ENCODE peak calls at places on chromosomes 11 and 22, in seven cellular contexts. E is spleen, J is thoracic aorta, Y is right atrium auricular region, I is stomach, K is fibroblast of lung, N is cardiac muscle cell. M is an unnamed sample.
A peak's percentile ranks its signal among the peaks of the same experiment; 100 is the strongest.

GRCh38 chr11:58958500-58958899 is 19.2 kb downstream of the GLYATL1 start:
- DNase-seq in J (no peak), K (no peak), I (peak; percentile 57), N (peak; percentile 36), E (peak; percentile 75), Y (no peak), M (peak; percentile 43)

GRCh38 chr22:46754110-46754799 is 8.2 kb upstream of the TBC1D22A start:
- DNase-seq in N (no peak), K (peak; percentile 93), I (peak; percentile 94), Y (peak; percentile 99), J (peak; percentile 97), E (peak; percentile 91), M (peak; percentile 89)

GRCh38 chr11:15761235-15761634 is 595.1 kb downstream of the SOX6 start:
- DNase-seq in Y (no peak), I (no peak), N (no peak), E (no peak), K (no peak), J (no peak), M (no peak)

GRCh38 chr22:25779890-25780289 is 37.9 kb downstream of the MYO18B start:
- DNase-seq in Y (no peak), J (no peak), E (no peak), I (no peak), K (no peak), N (no peak), M (no peak)

GRCh38 chr11:36015806-36016205 is 71.9 kb downstream of the LDLRAD3 start:
- DNase-seq in J (no peak), N (no peak), I (no peak), K (peak; percentile 42), E (no peak), Y (peak; percentile 74), M (no peak)

GRCh38 chr11:16794047-16794818 is 55.8 kb downstream of the C11orf58 start:
- DNase-seq in J (no peak), I (no peak), K (no peak), N (no peak), E (peak; percentile 51), Y (no peak), M (no peak)

GRCh38 chr11:29282088-29282487 is 734.7 kb downstream of the KCNA4 start:
- DNase-seq in Y (no peak), N (no peak), E (no peak), K (peak; percentile 82), J (no peak), I (no peak), M (peak; percentile 50)

GRCh38 chr11:59186130-59186594 is 14.2 kb downstream of the DTX4 start:
- DNase-seq in J (no peak), I (peak; percentile 73), K (no peak), E (no peak), N (no peak), Y (no peak), M (peak; percentile 85)

GRCh38 chr22:32802291-32802826 is 854 bp downstream of the TIMP3 start:
- DNase-seq in K (peak; percentile 16), N (no peak), J (no peak), Y (no peak), E (no peak), I (no peak), M (no peak)

GRCh38 chr11:18324381-18324780 is 2.0 kb downstream of the GTF2H1 start:
- DNase-seq in K (no peak), E (no peak), Y (no peak), J (no peak), I (no peak), N (no peak), M (no peak)

GRCh38 chr11:123601136-123601535 is 53.3 kb downstream of the SCN3B start:
- DNase-seq in I (no peak), E (no peak), K (peak; percentile 29), N (no peak), J (no peak), Y (no peak), M (no peak)

GRCh38 chr22:50597097-50597496 is 3.5 kb upstream of the MAPK8IP2 start:
- DNase-seq in N (no peak), Y (no peak), I (no peak), K (no peak), J (no peak), E (no peak), M (no peak)

GRCh38 chr11:119056397-119056999 is 507 bp downstream of the HYOU1 start:
- DNase-seq in N (peak; percentile 38), I (peak; percentile 62), J (no peak), Y (no peak), K (no peak), E (no peak), M (peak; percentile 63)

GRCh38 chr11:115869780-115870431 is 365.7 kb upstream of the CADM1 start:
- DNase-seq in E (no peak), J (no peak), I (no peak), K (peak; percentile 55), N (peak; percentile 60), Y (no peak), M (peak; percentile 58)

GRCh38 chr22:41146573-41146972 is 54.2 kb downstream of the EP300 start:
- DNase-seq in Y (no peak), J (no peak), N (no peak), K (peak; percentile 2), E (no peak), I (no peak), M (no peak)

GRCh38 chr11:69674267-69674885 is 777 bp downstream of the LTO1 start:
- DNase-seq in J (no peak), K (peak; percentile 86), E (no peak), I (peak; percentile 50), N (no peak), Y (no peak), M (peak; percentile 78)

GRCh38 chr11:111870887-111871692 is at the start of gene ALG9:
- DNase-seq in Y (peak; percentile 76), N (peak; percentile 82), I (peak; percentile 78), E (peak; percentile 93), J (peak; percentile 47), K (peak; percentile 88), M (peak; percentile 84)
- TF ChIP-seq CTCF in Y (peak; percentile 38), N (peak; percentile 42), I (no peak), E (no peak), J (peak; percentile 22), K (peak; percentile 25), M (peak; percentile 22)

GRCh38 chr11:57310630-57311086 is 14.1 kb downstream of the TNKS1BP1 start:
- DNase-seq in E (no peak), K (peak; percentile 74), J (no peak), Y (no peak), I (no peak), N (peak; percentile 63), M (peak; percentile 70)
- H3K4me1 ChIP-seq in E (peaks cover 94% of the 10 kb centered on the region), K (peaks cover 30% of the 10 kb centered on the region), J (peaks cover 35% of the 10 kb centered on the region), Y (peaks cover 73% of the 10 kb centered on the region), I (peaks cover 90% of the 10 kb centered on the region), N (peaks cover 21% of the 10 kb centered on the region), M (peaks cover 29% of the 10 kb centered on the region)

GRCh38 chr11:129143335-129143734 is 48.8 kb downstream of the ARHGAP32 start:
- DNase-seq in I (peak; percentile 81), Y (peak; percentile 97), J (peak; percentile 89), K (peak; percentile 100), E (no peak), N (no peak), M (peak; percentile 88)
- TF ChIP-seq CTCF in I (no peak), Y (no peak), J (no peak), K (no peak), E (no peak), N (no peak), M (no peak)

DNA sequence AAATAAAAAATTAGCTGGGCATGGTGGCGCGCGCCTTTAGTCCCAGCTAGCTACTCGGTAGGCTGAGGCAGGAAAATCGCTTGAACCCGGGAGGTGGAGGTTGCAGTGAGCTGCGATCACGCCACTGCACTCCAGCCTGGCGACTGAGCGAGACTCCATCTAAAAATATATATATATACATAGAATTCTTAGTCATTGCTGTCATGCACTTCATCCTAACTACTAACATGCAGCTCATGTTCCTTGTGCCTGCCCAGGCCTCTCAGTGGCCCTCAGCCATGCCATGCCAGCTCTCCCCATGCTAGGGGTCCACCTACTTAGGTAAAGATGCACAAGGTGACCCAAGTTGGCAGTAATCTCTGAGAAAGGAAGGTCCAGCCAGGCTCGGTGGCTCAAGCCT is 3.1 kb downstream of the CYB561A3 start:
- DNase-seq in Y (no peak), K (no peak), E (no peak), N (no peak), I (no peak), J (no peak), M (no peak)
- H3K4me1 ChIP-seq in Y (peaks cover 30% of the 10 kb centered on the region), K (peaks cover 4% of the 10 kb centered on the region), E (peaks cover 89% of the 10 kb centered on the region), N (peaks cover 9% of the 10 kb centered on the region), I (peaks cover 20% of the 10 kb centered on the region), J (peaks cover 13% of the 10 kb centered on the region), M (peaks cover 9% of the 10 kb centered on the region)

DNA sequence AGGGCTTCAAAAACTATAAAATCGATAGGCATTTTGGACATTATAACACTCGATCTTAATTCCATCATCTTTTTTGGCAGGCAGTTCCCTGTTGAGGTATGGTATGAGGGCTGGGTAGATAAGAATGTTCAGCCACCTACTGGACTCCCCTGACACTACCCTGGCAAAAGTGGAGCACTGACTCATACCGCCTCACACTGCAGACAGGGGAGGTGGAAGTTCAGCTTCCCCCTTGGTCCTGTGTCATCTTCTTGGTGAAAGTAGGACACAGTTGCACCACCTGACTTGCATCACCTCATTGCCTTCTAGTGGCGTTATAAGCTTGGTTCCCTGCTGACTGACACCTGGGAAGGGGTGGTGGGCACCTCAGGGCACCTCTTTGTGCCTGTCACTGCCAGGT is 30.4 kb downstream of the PAAF1 start:
- DNase-seq in J (no peak), E (no peak), N (no peak), I (no peak), Y (no peak), K (no peak), M (no peak)
- TF ChIP-seq CTCF in J (no peak), E (no peak), N (peak; percentile 4), I (no peak), Y (peak; percentile 46), K (no peak), M (no peak)

DNA sequence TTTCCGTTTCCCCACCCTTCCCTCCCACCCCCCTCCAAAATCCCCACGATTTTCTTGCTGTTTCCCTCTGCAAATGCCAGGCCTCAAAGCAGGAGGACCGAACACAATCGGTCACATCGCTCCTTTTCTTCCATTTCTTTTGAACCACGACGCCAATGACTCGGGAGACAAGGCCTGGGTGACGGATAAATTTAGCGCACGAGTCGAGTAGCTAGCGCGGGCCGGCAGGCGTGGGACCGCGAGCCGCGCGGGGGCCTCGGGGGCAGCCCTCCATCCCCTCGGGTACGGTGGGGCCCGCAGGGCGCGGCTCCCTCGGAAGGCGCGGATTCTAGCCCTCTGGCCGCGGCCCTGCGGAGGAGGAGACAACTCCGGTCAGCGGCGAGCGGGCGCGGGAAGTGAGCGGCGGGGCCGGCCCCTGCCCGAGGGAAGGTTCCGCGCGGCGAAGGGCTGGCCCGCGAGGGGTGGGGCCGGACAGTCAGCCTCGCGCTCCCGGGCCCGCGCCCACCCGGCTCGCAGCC is 413 bp downstream of the JOSD1 start:
- DNase-seq in E (peak; percentile 96), I (peak; percentile 79), N (no peak), Y (peak; percentile 70), K (peak; percentile 56), J (no peak), M (no peak)
- H3K4me1 ChIP-seq in E (peaks cover 70% of the 10 kb centered on the region), I (peaks cover 61% of the 10 kb centered on the region), N (peaks cover 26% of the 10 kb centered on the region), Y (peaks cover 60% of the 10 kb centered on the region), K (peaks cover 18% of the 10 kb centered on the region), J (peaks cover 31% of the 10 kb centered on the region), M (peaks cover 37% of the 10 kb centered on the region)

GRCh38 chr11:114277637-114278341 is 18.4 kb upstream of the NNMT start:
- DNase-seq in I (no peak), E (no peak), Y (no peak), N (no peak), K (no peak), J (no peak), M (no peak)
- TF ChIP-seq CTCF in I (no peak), E (no peak), Y (no peak), N (no peak), K (no peak), J (no peak), M (no peak)

M was measured in hepatocyte.